ENCODE peak calls at places on chromosome 10, in seven cellular contexts. Y is IMR-90; A is mammary epithelial cell; O is CD8-positive, alpha-beta T cell; G is H1; B is gastrocnemius medialis; Z is GM23338. C is an unnamed sample. For H3K4me1, the result is how much of the 10 kb centered on the place peaks cover.

GRCh38 chr10:54905793-54906192 is 104.8 kb upstream of the PCDH15 start:
- DNase-seq in Z (no peak), O (no peak), Y (no peak), A (no peak), G (no peak), B (no peak), C (no peak)

GRCh38 chr10:11516419-11516721 is 95.1 kb downstream of the USP6NL start:
- DNase-seq in G (no peak), A (peak), O (no peak), Y (no peak), B (no peak), Z (no peak), C (no peak)

GRCh38 chr10:96334888-96335526 is 23.8 kb downstream of the OPALIN start:
- DNase-seq in G (no peak), A (peak), B (no peak), Z (peak), Y (peak), O (no peak), C (peak)

GRCh38 chr10:132372516-132373095 is 24.4 kb upstream of the PWWP2B start:
- DNase-seq in B (no peak), O (no peak), Y (no peak), G (no peak), Z (no peak), A (no peak), C (no peak)

GRCh38 chr10:102546606-102547310 is 43.0 kb downstream of the SUFU start:
- DNase-seq in G (no peak), Y (peak), Z (no peak), A (no peak), O (no peak), B (no peak), C (no peak)

GRCh38 chr10:59312247-59312646 is 50.1 kb downstream of the FAM13C start:
- DNase-seq in Z (no peak), A (no peak), B (no peak), G (no peak), Y (no peak), O (no peak), C (no peak)

GRCh38 chr10:5631936-5632335 is 34.5 kb downstream of the ASB13 start:
- DNase-seq in A (no peak), Z (no peak), B (peak), G (no peak), O (no peak), Y (no peak), C (no peak)

GRCh38 chr10:5814110-5815107 is 1.2 kb upstream of the GDI2 start:
- DNase-seq in O (no peak), B (no peak), G (no peak), Z (no peak), Y (peak), A (no peak), C (no peak)

GRCh38 chr10:120011359-120012132 is 119.0 kb downstream of the SEC23IP start:
- DNase-seq in A (no peak), G (peak), Z (peak), B (no peak), Y (no peak), O (no peak), C (no peak)

GRCh38 chr10:33183658-33184057 is 150.8 kb downstream of the NRP1 start:
- DNase-seq in G (no peak), Z (no peak), B (no peak), O (no peak), A (no peak), Y (no peak), C (peak)

GRCh38 chr10:96082153-96082552 is 38.8 kb downstream of the CCNJ start:
- DNase-seq in B (no peak), A (no peak), O (no peak), Y (no peak), Z (no peak), G (no peak), C (no peak)

GRCh38 chr10:61760943-61761824 is 98.5 kb downstream of the CABCOCO1 start:
- DNase-seq in B (no peak), G (no peak), A (peak), Z (no peak), O (no peak), Y (peak), C (peak)

GRCh38 chr10:132836832-132837540 is 51.0 kb upstream of the NKX6-2 start:
- DNase-seq in B (no peak), Y (peak), G (peak), Z (peak), A (peak), O (peak), C (peak)

GRCh38 chr10:26430641-26431163 is 7.4 kb upstream of the APBB1IP start:
- DNase-seq in G (no peak), A (no peak), B (no peak), Y (no peak), O (no peak), Z (no peak), C (no peak)

GRCh38 chr10:329361-330099 is 194.3 kb downstream of the ZMYND11 start:
- DNase-seq in A (peak), Y (peak), B (peak), Z (peak), G (no peak), O (peak), C (peak)

GRCh38 chr10:117439243-117439912 is 64.1 kb upstream of the PDZD8 start:
- DNase-seq in A (peak), Z (no peak), G (no peak), B (peak), Y (peak), O (no peak), C (peak)

GRCh38 chr10:48461623-48462481 is 143.0 kb downstream of the ARHGAP22 start:
- DNase-seq in G (no peak), B (no peak), Z (no peak), A (no peak), O (no peak), Y (no peak), C (no peak)

GRCh38 chr10:45660876-45661411 is 11.6 kb downstream of the ZFAND4 start:
- DNase-seq in Z (peak), B (no peak), G (no peak), Y (no peak), O (no peak), A (no peak), C (no peak)
- TF ChIP-seq CTCF in Z (no peak), B (no peak), G (no peak), Y (no peak), O (no peak), A (no peak), C (no peak)

DNA sequence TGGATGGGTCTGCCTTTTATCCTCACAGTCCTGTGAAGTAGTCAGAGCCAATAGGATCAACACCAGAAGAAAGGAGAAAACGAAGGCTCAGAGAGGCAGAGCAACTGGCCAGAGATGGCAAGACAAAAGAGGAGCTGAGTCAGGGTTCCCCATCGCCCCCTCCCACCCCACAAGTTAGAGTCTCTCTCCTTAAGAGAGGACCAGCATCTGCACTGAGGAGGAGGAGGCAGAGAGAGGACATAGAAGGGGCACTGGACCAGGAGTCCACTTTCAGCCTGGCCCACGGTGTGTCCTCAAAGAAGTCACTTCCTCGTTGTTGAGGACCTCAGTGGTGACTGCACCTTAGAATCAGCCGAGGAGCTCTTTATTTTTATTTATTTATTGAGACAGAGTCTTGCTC is 11.6 kb downstream of the SPOCK2 start:
- DNase-seq in A (no peak), O (peak), G (no peak), Z (no peak), B (no peak), Y (no peak), C (no peak)
- H3K27ac ChIP-seq in A (no peak), O (no peak), G (no peak), Z (no peak), B (no peak), Y (no peak), C (no peak)

GRCh38 chr10:88893611-88894010 is 13.6 kb downstream of the STAMBPL1 start:
- DNase-seq in G (no peak), A (no peak), Z (no peak), O (no peak), B (no peak), Y (peak), C (no peak)

GRCh38 chr10:88886557-88886956 is 6.5 kb downstream of the STAMBPL1 start:
- DNase-seq in Y (no peak), Z (no peak), G (no peak), O (no peak), A (no peak), B (no peak), C (no peak)

GRCh38 chr10:88892223-88892967 is 12.3 kb downstream of the STAMBPL1 start:
- DNase-seq in Z (peak), G (no peak), A (peak), B (no peak), O (no peak), Y (peak), C (no peak)

GRCh38 chr10:88890681-88891371 is 10.8 kb downstream of the STAMBPL1 start:
- DNase-seq in Y (peak), O (no peak), B (no peak), A (no peak), Z (no peak), G (no peak), C (no peak)

DNA sequence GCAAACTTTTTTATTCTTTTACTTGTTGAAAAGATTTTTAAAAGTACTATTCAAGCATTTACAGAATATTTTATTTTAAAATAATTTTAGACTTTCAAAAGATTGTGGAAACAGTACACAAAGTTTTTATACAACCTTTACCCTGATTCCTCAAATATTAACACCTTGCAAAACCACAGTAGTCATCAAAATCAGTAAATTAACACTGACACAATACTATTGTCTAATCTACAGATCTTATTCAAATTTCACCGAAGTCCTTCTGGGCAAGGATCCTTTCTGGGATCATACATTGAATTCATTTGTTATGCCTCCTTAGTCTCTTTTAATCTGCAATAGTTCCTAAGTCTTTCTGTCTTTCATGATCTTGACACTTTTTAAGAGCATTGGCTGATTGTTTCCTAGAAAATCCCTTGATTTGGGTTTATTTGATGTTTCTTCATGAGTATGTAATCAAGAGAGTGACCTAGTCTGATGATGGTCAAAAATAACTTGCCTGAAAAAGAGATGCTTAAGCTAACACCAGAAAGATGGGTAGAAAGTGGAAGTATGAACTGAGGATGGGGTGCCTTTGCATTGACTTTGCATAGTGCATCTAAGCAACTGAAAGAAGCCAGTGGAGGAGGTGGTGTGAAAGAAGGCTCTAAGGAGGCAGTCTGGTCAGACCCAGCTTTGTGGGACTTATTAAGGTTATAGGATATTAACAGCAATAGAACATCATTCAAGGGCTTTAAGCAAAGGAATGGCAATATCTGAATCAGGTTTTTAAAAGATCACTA is 9.7 kb downstream of the STAMBPL1 start:
- DNase-seq in B (no peak), Y (no peak), Z (no peak), G (no peak), O (no peak), A (no peak), C (no peak)
- H3K4me1 ChIP-seq in B (under half), Y (under half), Z (under half), G (under half), O (under half), A (under half), C (under half)

GRCh38 chr10:94902570-94902969 is 35.9 kb upstream of the CYP2C9 start:
- DNase-seq in A (peak), B (no peak), G (no peak), Z (no peak), Y (no peak), O (no peak), C (no peak)

GRCh38 chr10:94902080-94902479 is 36.4 kb upstream of the CYP2C9 start:
- DNase-seq in G (no peak), B (no peak), Z (no peak), A (no peak), O (no peak), Y (no peak), C (no peak)
- TF ChIP-seq CTCF in G (no peak), B (no peak), Z (no peak), A (no peak), O (no peak), Y (no peak), C (no peak)

DNA sequence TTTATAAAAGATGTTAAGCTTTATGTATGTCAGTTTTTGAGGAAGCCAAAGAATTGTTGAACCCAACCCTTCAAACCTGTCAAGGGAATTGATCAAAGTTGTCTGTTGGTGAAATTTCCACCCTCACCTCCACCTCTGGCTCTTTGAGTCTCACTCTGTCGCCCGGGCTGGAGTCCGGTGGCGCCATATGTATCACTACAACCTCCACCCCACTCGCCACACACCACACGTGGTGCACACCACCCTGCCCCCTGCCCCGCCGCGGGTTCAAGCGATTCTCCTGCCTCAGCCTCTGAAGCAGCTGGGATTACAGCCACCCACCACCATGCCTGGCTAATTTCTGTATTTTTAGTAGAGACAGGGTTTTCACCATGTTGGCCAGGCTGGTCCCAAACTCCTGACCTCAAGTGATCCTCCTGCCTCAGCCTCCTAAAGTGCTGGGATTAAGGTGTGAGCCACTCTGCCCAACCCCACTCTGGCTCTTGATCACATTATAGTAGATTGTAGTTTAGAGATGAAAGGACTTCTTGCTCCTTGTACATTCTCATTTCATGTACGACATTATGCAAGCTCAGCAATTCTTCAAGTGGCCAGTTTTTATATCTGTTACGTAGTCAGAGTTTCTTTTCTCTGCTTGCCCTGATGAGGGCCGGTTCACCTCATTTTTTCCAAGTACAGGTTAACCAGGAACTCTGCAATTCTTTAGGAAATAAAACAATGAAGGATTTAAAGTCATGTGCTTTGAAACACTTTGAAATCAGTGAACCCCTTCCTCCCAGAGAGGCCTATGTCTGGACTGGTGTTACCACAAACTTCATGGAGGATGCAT is 7.0 kb downstream of the BAMBI start:
- DNase-seq in G (no peak), Y (no peak), Z (no peak), B (no peak), A (no peak), O (no peak), C (no peak)
- H3K27ac ChIP-seq in G (no peak), Y (no peak), Z (peak), B (no peak), A (no peak), O (no peak), C (peak)

DNA sequence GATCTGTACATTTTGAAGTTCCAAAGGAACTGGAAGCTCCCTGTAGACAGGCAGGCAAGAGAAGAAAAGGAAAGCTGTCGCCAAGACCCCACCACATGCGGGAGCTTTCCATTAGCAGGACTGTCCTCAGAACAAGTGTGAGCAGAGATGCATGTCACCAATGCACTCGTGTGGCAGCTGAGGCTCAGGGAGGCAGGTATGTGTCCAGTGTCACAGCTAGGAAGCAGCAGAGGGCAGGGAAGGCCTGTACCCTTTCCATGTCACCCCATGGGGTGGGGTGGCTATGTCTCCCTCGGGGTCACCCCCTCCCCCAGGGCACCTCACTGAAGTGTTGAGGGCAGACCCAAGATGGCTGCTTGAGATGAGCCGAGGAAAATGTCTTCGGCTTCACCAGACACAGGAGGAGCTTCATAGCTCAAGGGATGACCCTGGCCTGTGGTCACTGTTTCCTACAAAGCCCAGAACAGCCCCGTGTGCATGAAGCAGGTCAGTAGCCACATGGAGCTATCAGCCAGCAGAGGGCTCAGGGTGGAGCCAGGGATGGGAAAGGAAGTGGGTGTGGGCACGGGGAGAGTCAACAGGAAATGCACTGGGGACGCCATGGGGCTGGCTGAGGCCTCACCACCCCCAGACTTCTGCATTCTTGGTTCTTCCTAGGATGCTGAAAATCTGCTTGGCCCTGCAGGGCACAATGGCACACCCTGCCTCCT is 96.6 kb downstream of the FAM53B start:
- DNase-seq in Y (peak), O (peak), A (peak), Z (no peak), G (no peak), B (peak), C (peak)
- H3K4me1 ChIP-seq in Y (under half), O (half or more), A (under half), Z (under half), G (under half), B (half or more), C (under half)

GRCh38 chr10:42937048-42937447 is 139.8 kb upstream of the RET start:
- DNase-seq in Z (no peak), A (no peak), B (no peak), O (no peak), Y (no peak), G (no peak), C (no peak)
- TF ChIP-seq CTCF in Z (no peak), A (no peak), B (no peak), O (no peak), Y (no peak), G (no peak), C (no peak)

C was measured in PC-3.